ENCODE peak calls at places on chromosomes 13 and 19, in four cellular contexts. N, F, T and V are unnamed samples.

GRCh38 chr19:288911-289310 is 2.3 kb downstream of the PLPP2 start:
- DNase-seq in N (no peak), F (no peak), T (no peak), V (no peak)

GRCh38 chr19:13561461-13561860 is 55.2 kb upstream of the CACNA1A start:
- DNase-seq in N (no peak), F (no peak), T (no peak), V (no peak)

GRCh38 chr19:49395581-49396407 is 7.7 kb downstream of the KASH5 start:
- DNase-seq in N (no peak), F (no peak), T (no peak), V (no peak)

GRCh38 chr13:112818698-112819045 is 128.8 kb downstream of the ATP11A start:
- DNase-seq in N (no peak), F (no peak), T (no peak), V (no peak)

GRCh38 chr19:55643003-55643732 is at the start of gene ZNF581:
- DNase-seq in N (peak), F (peak), T (peak), V (peak)

GRCh38 chr13:66074018-66074615 is 1156.0 kb downstream of the PCDH9 start:
- DNase-seq in N (no peak), F (no peak), T (no peak), V (no peak)

GRCh38 chr13:98353750-98354149 is 176.7 kb upstream of the RNF113B start:
- DNase-seq in N (peak), F (no peak), T (no peak), V (no peak)

GRCh38 chr13:44969858-44970484 is 19.3 kb downstream of the NUFIP1 start:
- DNase-seq in N (peak), F (no peak), T (no peak), V (peak)

GRCh38 chr19:15622991-15623390 is 8.0 kb downstream of the CYP4F8 start:
- DNase-seq in N (no peak), F (no peak), T (no peak), V (no peak)

GRCh38 chr19:16078311-16078758 is 2.0 kb downstream of the TPM4 start:
- DNase-seq in N (peak), F (no peak), T (no peak), V (peak)